ENCODE peak calls at places on chromosomes 13 and 19, in seven cellular contexts. Y, K, G, J, C, D and W are unnamed samples.

GRCh38 chr19:2392366-2392765 is 32.3 kb downstream of the TMPRSS9 start:
- DNase-seq in C (no peak), Y (no peak), K (no peak), J (no peak), G (no peak), D (no peak), W (no peak)

GRCh38 chr19:53158119-53158656 is 665 bp downstream of the ZNF347 start:
- DNase-seq in G (peak), Y (peak), C (peak), D (peak), K (no peak), J (no peak), W (peak)

GRCh38 chr13:103898481-103898880 is 832.3 kb upstream of the SLC10A2 start:
- DNase-seq in C (no peak), G (no peak), D (no peak), J (no peak), Y (no peak), K (no peak), W (no peak)

GRCh38 chr13:65914707-65915106 is 1315.4 kb downstream of the PCDH9 start:
- DNase-seq in K (peak), J (no peak), C (no peak), Y (peak), G (no peak), D (no peak), W (no peak)

GRCh38 chr19:1171755-1172352 is 2.2 kb downstream of the SBNO2 start:
- DNase-seq in J (no peak), Y (no peak), D (no peak), C (peak), K (no peak), G (no peak), W (no peak)

GRCh38 chr13:88068975-88069374 is 397.8 kb downstream of the SLITRK5 start:
- DNase-seq in G (peak), D (peak), C (no peak), K (no peak), J (no peak), Y (no peak), W (peak)

GRCh38 chr13:23175920-23176319 is 4.9 kb upstream of the SGCG start:
- DNase-seq in K (no peak), J (no peak), C (no peak), G (no peak), Y (peak), D (no peak), W (no peak)

GRCh38 chr19:13099073-13099999 is 3.3 kb downstream of the LYL1 start:
- DNase-seq in K (no peak), Y (peak), C (peak), D (peak), G (peak), J (no peak), W (peak)

GRCh38 chr13:49791753-49792549 is 531 bp downstream of the KPNA3 start:
- DNase-seq in D (peak), C (no peak), G (peak), Y (peak), J (peak), K (peak), W (peak)

GRCh38 chr19:48987323-48987722 is 5.8 kb downstream of the GYS1 start:
- DNase-seq in D (no peak), Y (no peak), J (no peak), G (no peak), K (no peak), C (no peak), W (no peak)

GRCh38 chr19:51101171-51101865 is 6.9 kb downstream of the CTU1 start:
- DNase-seq in D (no peak), Y (no peak), K (no peak), J (peak), C (no peak), G (no peak), W (no peak)

GRCh38 chr19:34328982-34329381 is 36.0 kb upstream of the GPI start:
- DNase-seq in G (no peak), J (no peak), D (no peak), K (no peak), C (no peak), Y (no peak), W (no peak)

GRCh38 chr19:4304509-4305252 is at the start of gene FSD1:
- DNase-seq in Y (peak), J (peak), K (no peak), G (peak), D (no peak), C (no peak), W (peak)

GRCh38 chr19:33554391-33554790 is 32.8 kb upstream of the PEPD start:
- DNase-seq in C (no peak), J (no peak), Y (no peak), K (no peak), D (no peak), G (no peak), W (no peak)

GRCh38 chr19:40144947-40145748 is 46.1 kb upstream of the MAP3K10 start:
- DNase-seq in D (no peak), Y (no peak), J (no peak), G (no peak), C (no peak), K (no peak), W (no peak)

GRCh38 chr19:13908674-13909073 is 2.7 kb downstream of the CC2D1A start:
- DNase-seq in C (no peak), Y (no peak), J (no peak), G (no peak), K (no peak), D (no peak), W (no peak)

GRCh38 chr19:49672131-49672919 is 4.7 kb upstream of the PRMT1 start:
- DNase-seq in J (peak), D (peak), G (peak), Y (peak), K (peak), C (peak), W (peak)

GRCh38 chr19:373391-374182 is 29.0 kb upstream of the MIER2 start:
- DNase-seq in C (no peak), Y (no peak), K (no peak), J (no peak), G (no peak), D (no peak), W (peak)

GRCh38 chr13:110266983-110267382 is 40.0 kb downstream of the COL4A1 start:
- DNase-seq in D (no peak), G (no peak), Y (no peak), C (no peak), K (no peak), J (no peak), W (no peak)